ENCODE peak calls at places on chromosome 19, in five cellular contexts. One of them, this sample, is unnamed.

GRCh38 chr19:20667281-20667680 is 5.9 kb upstream of the ZNF626 start:
- DNase-seq in left lung: no peak
- DNase-seq in CD8-positive, alpha-beta T cell: no peak
- DNase-seq in IMR-90: no peak
- DNase-seq in HCT116: no peak
- DNase-seq in this sample: no peak

GRCh38 chr19:42422576-42423461 is 4.4 kb downstream of the LIPE start:
- DNase-seq in IMR-90: no peak
- DNase-seq in CD8-positive, alpha-beta T cell: peak; percentile 53
- DNase-seq in HCT116: no peak
- DNase-seq in left lung: no peak
- DNase-seq in this sample: no peak

GRCh38 chr19:46668662-46669061 is 7.7 kb upstream of the DACT3 start:
- DNase-seq in left lung: no peak
- DNase-seq in HCT116: no peak
- DNase-seq in CD8-positive, alpha-beta T cell: no peak
- DNase-seq in IMR-90: no peak
- DNase-seq in this sample: no peak

GRCh38 chr19:13015361-13016231 is 20.3 kb downstream of the NFIX start:
- DNase-seq in left lung: no peak
- DNase-seq in IMR-90: peak; percentile 33
- DNase-seq in CD8-positive, alpha-beta T cell: no peak
- DNase-seq in HCT116: no peak
- DNase-seq in this sample: no peak

GRCh38 chr19:15934332-15935078 is at the start of gene CYP4F11:
- DNase-seq in HCT116: peak; percentile 75
- DNase-seq in left lung: no peak
- DNase-seq in CD8-positive, alpha-beta T cell: no peak
- DNase-seq in IMR-90: no peak
- DNase-seq in this sample: peak; percentile 20

GRCh38 chr19:35433448-35433847 is 14.6 kb upstream of the FFAR2 start:
- DNase-seq in IMR-90: no peak
- DNase-seq in CD8-positive, alpha-beta T cell: no peak
- DNase-seq in left lung: no peak
- DNase-seq in HCT116: no peak
- DNase-seq in this sample: no peak

GRCh38 chr19:1181606-1182005 is 7.5 kb upstream of the SBNO2 start:
- DNase-seq in IMR-90: no peak
- DNase-seq in CD8-positive, alpha-beta T cell: no peak
- DNase-seq in HCT116: no peak
- DNase-seq in left lung: peak; percentile 79
- DNase-seq in this sample: no peak

GRCh38 chr19:3224346-3225325 is at the start of gene CELF5:
- DNase-seq in left lung: no peak
- DNase-seq in HCT116: no peak
- DNase-seq in IMR-90: no peak
- DNase-seq in CD8-positive, alpha-beta T cell: peak; percentile 56
- DNase-seq in this sample: peak; percentile 59

GRCh38 chr19:27962260-27962659 is 1250.7 kb downstream of the UQCRFS1 start:
- DNase-seq in IMR-90: no peak
- DNase-seq in CD8-positive, alpha-beta T cell: no peak
- DNase-seq in left lung: no peak
- DNase-seq in HCT116: no peak
- DNase-seq in this sample: no peak

GRCh38 chr19:18737337-18737953 is 53.7 kb downstream of the COMP start:
- DNase-seq in CD8-positive, alpha-beta T cell: no peak
- DNase-seq in left lung: no peak
- DNase-seq in IMR-90: peak; percentile 15
- DNase-seq in HCT116: no peak
- DNase-seq in this sample: no peak

GRCh38 chr19:2171349-2172145 is 7.8 kb downstream of the DOT1L start:
- DNase-seq in CD8-positive, alpha-beta T cell: peak; percentile 72
- DNase-seq in HCT116: no peak
- DNase-seq in IMR-90: peak; percentile 36
- DNase-seq in left lung: no peak
- DNase-seq in this sample: peak; percentile 68

GRCh38 chr19:11014403-11014911 is 53.6 kb downstream of the SMARCA4 start:
- DNase-seq in left lung: no peak
- DNase-seq in HCT116: no peak
- DNase-seq in CD8-positive, alpha-beta T cell: no peak
- DNase-seq in IMR-90: no peak
- DNase-seq in this sample: no peak

GRCh38 chr19:10450191-10450852 is 30.0 kb downstream of the PDE4A start:
- DNase-seq in IMR-90: no peak
- DNase-seq in CD8-positive, alpha-beta T cell: no peak
- DNase-seq in HCT116: no peak
- DNase-seq in left lung: no peak
- DNase-seq in this sample: no peak

GRCh38 chr19:18173054-18173571 is 500 bp upstream of the IFI30 start:
- DNase-seq in HCT116: no peak
- DNase-seq in left lung: peak; percentile 90
- DNase-seq in IMR-90: no peak
- DNase-seq in CD8-positive, alpha-beta T cell: no peak
- DNase-seq in this sample: no peak

GRCh38 chr19:29118384-29118783 is 94.6 kb downstream of the UQCRFS1 start:
- DNase-seq in left lung: no peak
- DNase-seq in CD8-positive, alpha-beta T cell: no peak
- DNase-seq in HCT116: no peak
- DNase-seq in IMR-90: no peak
- DNase-seq in this sample: no peak

GRCh38 chr19:30059741-30060140 is 117.7 kb downstream of the URI1 start:
- DNase-seq in HCT116: no peak
- DNase-seq in left lung: no peak
- DNase-seq in CD8-positive, alpha-beta T cell: no peak
- DNase-seq in IMR-90: no peak
- DNase-seq in this sample: no peak

GRCh38 chr19:7191946-7192691 is 102.1 kb downstream of the INSR start:
- DNase-seq in IMR-90: no peak
- DNase-seq in HCT116: no peak
- DNase-seq in left lung: no peak
- DNase-seq in CD8-positive, alpha-beta T cell: peak; percentile 57
- DNase-seq in this sample: no peak

GRCh38 chr19:48390188-48391099 is 907 bp downstream of the KDELR1 start:
- DNase-seq in left lung: peak; percentile 71
- DNase-seq in HCT116: no peak
- DNase-seq in IMR-90: peak; percentile 49
- DNase-seq in CD8-positive, alpha-beta T cell: peak; percentile 67
- DNase-seq in this sample: peak; percentile 57

GRCh38 chr19:44925114-44925891 is 10.9 kb downstream of the APOC1 start:
- DNase-seq in HCT116: no peak
- DNase-seq in IMR-90: peak; percentile 49
- DNase-seq in left lung: peak; percentile 89
- DNase-seq in CD8-positive, alpha-beta T cell: no peak
- DNase-seq in this sample: peak; percentile 60

DNA sequence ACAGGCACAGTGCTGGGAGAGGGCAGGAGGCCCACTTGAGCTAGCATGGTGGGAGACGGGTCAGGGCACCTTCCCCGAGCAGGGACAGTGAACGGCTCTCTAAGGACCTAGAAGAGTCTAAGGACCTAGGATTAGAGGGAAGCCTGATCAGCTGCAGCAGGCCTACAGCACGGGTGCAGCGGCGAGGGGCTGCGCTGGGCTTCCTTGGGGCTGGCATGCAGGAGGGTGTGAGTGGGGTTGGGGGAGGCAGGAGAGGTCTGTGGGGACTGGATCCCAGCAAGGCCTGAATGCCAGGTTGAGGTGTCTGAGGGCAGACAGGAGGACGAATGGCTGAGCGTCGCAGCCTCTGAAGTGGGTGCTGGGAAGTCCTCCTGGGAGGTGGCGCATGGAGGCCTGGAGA is 3.6 kb downstream of the SCAF1 start:
- DNase-seq in left lung: no peak
- DNase-seq in CD8-positive, alpha-beta T cell: no peak
- DNase-seq in HCT116: no peak
- DNase-seq in IMR-90: no peak
- DNase-seq in this sample: no peak
- TF ChIP-seq CTCF in left lung: no peak
- TF ChIP-seq CTCF in CD8-positive, alpha-beta T cell: no peak
- TF ChIP-seq CTCF in HCT116: no peak
- TF ChIP-seq CTCF in IMR-90: no peak
- TF ChIP-seq CTCF in this sample: no peak

DNA sequence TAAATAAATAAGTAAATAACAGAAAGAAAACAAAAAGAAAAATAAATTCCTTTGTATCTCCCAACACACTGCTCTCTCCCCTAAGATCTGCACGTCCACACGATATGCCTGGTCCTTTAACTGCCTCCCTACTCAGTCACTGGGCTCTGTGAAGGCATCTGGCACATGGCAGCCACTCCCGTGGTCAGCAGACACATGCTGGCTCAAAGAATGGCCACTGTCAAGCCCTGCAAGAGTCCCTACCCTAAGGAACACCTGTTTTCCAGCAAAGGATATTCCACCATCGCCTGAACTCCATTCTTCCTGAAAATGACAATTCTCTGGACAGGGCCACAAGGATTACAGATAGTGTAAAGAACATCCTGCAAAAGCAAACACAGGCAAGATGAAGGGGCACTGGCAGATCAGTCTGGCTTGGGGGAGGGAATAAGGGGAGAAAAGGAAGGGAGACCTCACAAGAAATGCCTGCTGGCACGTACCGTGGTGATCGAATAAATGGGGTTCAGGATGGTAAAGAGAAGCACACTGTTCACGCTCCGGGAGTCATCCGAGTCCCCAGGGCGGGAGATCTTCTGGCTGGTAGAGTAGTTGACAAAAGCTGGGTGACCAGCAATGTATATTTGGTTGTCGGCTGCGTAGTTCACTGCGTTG is 4.3 kb downstream of the HNRNPL start:
- DNase-seq in left lung: no peak
- DNase-seq in CD8-positive, alpha-beta T cell: no peak
- DNase-seq in HCT116: no peak
- DNase-seq in IMR-90: no peak
- DNase-seq in this sample: no peak
- H3K4me1 ChIP-seq in left lung: peaks cover 20% of the 10 kb centered on the region
- H3K4me1 ChIP-seq in CD8-positive, alpha-beta T cell: peaks cover 82% of the 10 kb centered on the region
- H3K4me1 ChIP-seq in HCT116: peaks cover 7% of the 10 kb centered on the region
- H3K4me1 ChIP-seq in IMR-90: peaks cover 4% of the 10 kb centered on the region
- H3K4me1 ChIP-seq in this sample: peaks cover 62% of the 10 kb centered on the region

GRCh38 chr19:32041681-32042292 is 303.6 kb upstream of the ZNF507 start:
- DNase-seq in CD8-positive, alpha-beta T cell: no peak
- DNase-seq in HCT116: no peak
- DNase-seq in left lung: peak; percentile 43
- DNase-seq in IMR-90: peak; percentile 31
- DNase-seq in this sample: peak; percentile 57
- TF ChIP-seq CTCF in CD8-positive, alpha-beta T cell: no peak
- TF ChIP-seq CTCF in HCT116: no peak
- TF ChIP-seq CTCF in left lung: peak; percentile 73
- TF ChIP-seq CTCF in IMR-90: peak; percentile 76
- TF ChIP-seq CTCF in this sample: peak; percentile 66

DNA sequence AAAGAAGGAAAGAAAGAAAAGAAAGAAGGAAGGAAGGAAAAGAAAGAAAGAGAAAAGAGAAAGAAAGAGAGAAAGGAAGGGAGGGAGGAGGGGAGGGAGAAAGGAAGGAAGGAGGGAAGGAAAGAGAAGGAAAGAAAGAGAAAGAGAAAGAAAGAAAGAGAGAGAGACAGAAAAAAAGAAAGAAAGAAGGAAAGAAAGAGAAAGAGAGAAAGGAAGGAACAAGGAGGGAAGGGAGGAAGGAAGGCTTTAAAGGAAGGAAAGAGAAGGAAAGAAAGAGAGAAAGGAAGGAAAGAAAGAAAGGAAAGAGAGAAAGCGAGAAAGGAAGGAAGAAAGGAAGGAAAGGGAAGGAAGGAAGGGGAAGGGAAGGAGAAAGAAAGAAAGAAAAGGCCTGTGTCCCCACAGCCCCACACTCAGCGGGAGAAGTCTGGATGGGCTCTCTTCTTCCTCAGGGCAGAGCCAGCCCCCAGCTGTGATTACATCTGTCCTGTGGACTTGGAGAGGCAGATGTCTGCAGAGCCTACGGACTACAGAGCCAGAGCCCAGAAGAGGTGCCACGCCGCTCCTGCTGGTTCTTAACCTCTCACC is 9.6 kb downstream of the PTPRH start:
- DNase-seq in CD8-positive, alpha-beta T cell: no peak
- DNase-seq in left lung: no peak
- DNase-seq in IMR-90: no peak
- DNase-seq in HCT116: no peak
- DNase-seq in this sample: no peak
- H3K4me1 ChIP-seq in CD8-positive, alpha-beta T cell: no peaks in the 10 kb centered on the region
- H3K4me1 ChIP-seq in left lung: no peaks in the 10 kb centered on the region
- H3K4me1 ChIP-seq in IMR-90: no peaks in the 10 kb centered on the region
- H3K4me1 ChIP-seq in HCT116: no peaks in the 10 kb centered on the region
- H3K4me1 ChIP-seq in this sample: no peaks in the 10 kb centered on the region

DNA sequence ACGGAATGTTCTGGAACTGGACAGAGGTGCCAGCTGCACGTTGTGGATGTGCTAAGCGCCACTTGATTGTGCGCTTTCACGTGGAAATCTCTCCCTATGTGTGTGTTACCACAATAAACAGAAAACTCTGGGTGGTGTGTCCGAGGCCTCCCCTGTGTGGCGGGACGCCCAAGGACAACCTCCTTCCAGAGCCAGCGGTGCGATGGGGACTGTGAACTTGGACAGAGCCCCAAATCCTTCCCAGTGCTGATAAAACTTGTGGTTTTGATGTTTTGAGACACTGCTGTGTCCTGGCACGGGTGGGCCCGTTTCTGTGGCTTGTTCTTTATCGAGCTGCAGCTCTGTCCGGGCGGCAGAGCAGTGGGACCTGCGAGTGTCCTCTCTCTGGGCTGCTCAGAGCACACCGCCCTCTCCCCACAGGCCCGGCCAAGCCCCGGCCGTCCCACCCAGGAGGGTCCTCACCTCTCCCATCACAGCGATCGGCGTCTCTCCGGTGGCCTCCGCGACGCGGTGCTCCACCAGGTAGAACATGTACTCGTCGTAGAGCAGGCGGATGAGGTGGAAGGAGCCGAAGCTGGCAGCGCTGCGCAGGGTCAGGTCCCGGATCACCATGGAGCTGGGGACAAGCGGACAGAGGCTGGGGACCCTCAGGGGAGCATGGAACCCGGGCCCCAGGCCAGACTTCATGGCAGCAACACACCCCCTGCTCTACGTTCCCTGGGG is 18.8 kb upstream of the RANBP3 start:
- DNase-seq in CD8-positive, alpha-beta T cell: no peak
- DNase-seq in IMR-90: no peak
- DNase-seq in HCT116: no peak
- DNase-seq in left lung: no peak
- DNase-seq in this sample: no peak
- TF ChIP-seq CTCF in CD8-positive, alpha-beta T cell: no peak
- TF ChIP-seq CTCF in IMR-90: no peak
- TF ChIP-seq CTCF in HCT116: no peak
- TF ChIP-seq CTCF in left lung: no peak
- TF ChIP-seq CTCF in this sample: no peak

DNA sequence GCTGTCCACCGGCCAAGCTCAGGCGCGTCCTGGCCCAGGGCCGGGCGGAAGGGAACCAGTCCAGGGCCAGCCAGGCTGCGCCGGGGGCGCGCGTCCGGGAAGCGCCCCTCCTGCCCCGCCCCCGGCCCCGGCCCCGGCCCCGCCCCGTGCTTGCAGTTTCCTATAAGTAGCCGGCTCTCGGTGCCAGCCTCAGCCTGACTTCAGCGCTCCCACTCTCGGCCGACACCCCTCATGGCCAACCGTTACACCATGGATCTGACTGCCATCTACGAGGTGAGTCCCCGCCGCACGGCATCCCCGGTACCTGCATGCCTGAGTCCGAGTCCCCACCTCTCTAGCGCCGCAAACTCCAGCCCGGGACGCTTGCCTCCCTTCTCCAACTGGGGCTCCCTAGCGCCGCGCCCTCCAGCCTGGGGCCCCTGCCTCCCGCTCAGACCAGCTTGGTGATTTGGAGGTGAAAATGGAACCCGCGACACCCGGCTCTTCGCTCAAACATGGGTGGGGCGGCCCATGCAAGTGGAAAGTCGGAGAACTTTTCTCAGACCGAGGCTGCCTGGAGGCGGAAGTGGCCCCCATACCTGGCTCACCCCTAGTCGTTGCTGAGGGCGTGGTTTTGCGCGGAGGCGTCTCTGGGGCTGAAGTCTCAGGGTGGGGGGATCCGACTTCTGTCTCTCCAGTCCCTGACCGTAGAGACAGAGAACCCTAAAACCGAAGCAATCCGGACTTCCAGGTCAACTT is at the start of gene ZFP36:
- DNase-seq in left lung: peak; percentile 89
- DNase-seq in CD8-positive, alpha-beta T cell: peak; percentile 89
- DNase-seq in IMR-90: peak; percentile 83
- DNase-seq in HCT116: peak; percentile 68
- DNase-seq in this sample: peak; percentile 74
- H3K4me1 ChIP-seq in left lung: peaks cover 24% of the 10 kb centered on the region
- H3K4me1 ChIP-seq in CD8-positive, alpha-beta T cell: peaks cover 57% of the 10 kb centered on the region
- H3K4me1 ChIP-seq in IMR-90: peaks cover 31% of the 10 kb centered on the region
- H3K4me1 ChIP-seq in HCT116: peaks cover 52% of the 10 kb centered on the region
- H3K4me1 ChIP-seq in this sample: peaks cover 21% of the 10 kb centered on the region